ENCODE peak calls at places on chromosomes 11 and 22, in ten cellular contexts. J is H9, G is Karpas-422, E is PC-3, Y is HepG2, V is mesenchymal stem cell, M is fibroblast of lung, K is hepatocyte, I is SK-N-SH, O is endothelial cell of umbilical vein. N is an unnamed sample.

GRCh38 chr11:63592975-63593395 is 21.2 kb downstream of the PLAAT3 start:
- DNase-seq in K (no peak), Y (no peak), V (no peak), G (peak), M (no peak), J (no peak), O (no peak), E (peak), I (peak), N (no peak)

GRCh38 chr11:13963169-13963948 is 836 bp downstream of the SPON1 start:
- DNase-seq in Y (no peak), O (no peak), I (peak), E (no peak), J (peak), V (peak), G (no peak), K (peak), M (peak), N (no peak)

GRCh38 chr11:2271327-2272240 is 1.2 kb upstream of the ASCL2 start:
- DNase-seq in Y (no peak), V (no peak), K (no peak), G (no peak), M (no peak), E (no peak), I (no peak), J (peak), O (no peak), N (no peak)

GRCh38 chr22:48663297-48663696 is 1164.4 kb downstream of the BRD1 start:
- DNase-seq in K (no peak), J (peak), E (peak), G (peak), O (no peak), M (no peak), Y (peak), I (no peak), V (no peak), N (no peak)

GRCh38 chr11:126355926-126356897 is 726 bp downstream of the ST3GAL4 start:
- DNase-seq in V (peak), I (peak), M (peak), O (peak), K (no peak), J (no peak), Y (peak), G (no peak), E (peak), N (no peak)

GRCh38 chr11:100203789-100204188 is 483.3 kb upstream of the ARHGAP42 start:
- DNase-seq in I (no peak), J (no peak), K (no peak), M (no peak), E (no peak), G (no peak), Y (no peak), V (no peak), O (no peak), N (no peak)

GRCh38 chr11:117819096-117820040 is 5.2 kb downstream of the FXYD2 start:
- DNase-seq in K (peak), E (peak), O (peak), G (peak), I (peak), J (peak), Y (peak), V (peak), M (peak), N (no peak)

GRCh38 chr22:43154887-43155536 is 3.7 kb downstream of the TSPO start:
- DNase-seq in Y (no peak), I (no peak), J (no peak), K (no peak), G (no peak), V (no peak), E (no peak), O (no peak), M (no peak), N (no peak)

GRCh38 chr22:24486501-24486921 is 8.6 kb upstream of the UPB1 start:
- DNase-seq in E (peak), M (peak), I (no peak), Y (peak), O (peak), G (peak), J (no peak), V (peak), K (no peak), N (no peak)

GRCh38 chr11:76119032-76119431 is 87.3 kb downstream of the WNT11 start:
- DNase-seq in M (no peak), O (no peak), I (no peak), J (no peak), G (no peak), E (peak), Y (no peak), V (no peak), K (no peak), N (no peak)

GRCh38 chr22:50276143-50276542 is 6.0 kb upstream of the MAPK11 start:
- DNase-seq in I (peak), O (peak), M (peak), Y (peak), K (peak), E (peak), G (peak), V (no peak), J (peak), N (peak)

GRCh38 chr11:133362156-133362555 is 170.1 kb downstream of the OPCML start:
- DNase-seq in J (no peak), I (no peak), E (no peak), V (no peak), M (no peak), G (no peak), Y (no peak), K (no peak), O (no peak), N (no peak)

GRCh38 chr11:64245797-64246623 is 733 bp downstream of the PPP1R14B start:
- DNase-seq in E (peak), G (peak), O (peak), Y (peak), I (peak), V (peak), J (no peak), M (peak), K (peak), N (no peak)

GRCh38 chr11:26649884-26650283 is 72.0 kb downstream of the SLC5A12 start:
- DNase-seq in O (peak), J (peak), E (peak), I (peak), Y (peak), K (peak), M (peak), G (peak), V (peak), N (peak)

GRCh38 chr22:43168416-43169309 is 17.3 kb downstream of the TSPO start:
- DNase-seq in I (no peak), K (no peak), V (peak), Y (no peak), M (peak), E (no peak), J (no peak), O (no peak), G (no peak), N (no peak)

GRCh38 chr11:17822021-17822781 is 87.6 kb downstream of the KCNC1 start:
- DNase-seq in J (no peak), M (peak), G (no peak), K (peak), I (no peak), V (peak), E (no peak), Y (no peak), O (peak), N (no peak)

GRCh38 chr22:20138417-20138738 is 6.8 kb downstream of the ZDHHC8 start:
- DNase-seq in E (no peak), O (no peak), M (no peak), I (no peak), J (no peak), G (no peak), Y (no peak), K (no peak), V (no peak), N (no peak)

GRCh38 chr22:19620742-19621371 is 93.4 kb upstream of the SEPTIN5 start:
- DNase-seq in I (no peak), Y (no peak), O (peak), M (no peak), G (peak), V (no peak), E (no peak), K (no peak), J (no peak), N (no peak)

GRCh38 chr11:71962428-71963038 is 33.7 kb downstream of the RNF121 start:
- DNase-seq in V (peak), K (no peak), O (peak), I (no peak), E (peak), J (no peak), M (peak), G (peak), Y (no peak), N (peak)

DNA sequence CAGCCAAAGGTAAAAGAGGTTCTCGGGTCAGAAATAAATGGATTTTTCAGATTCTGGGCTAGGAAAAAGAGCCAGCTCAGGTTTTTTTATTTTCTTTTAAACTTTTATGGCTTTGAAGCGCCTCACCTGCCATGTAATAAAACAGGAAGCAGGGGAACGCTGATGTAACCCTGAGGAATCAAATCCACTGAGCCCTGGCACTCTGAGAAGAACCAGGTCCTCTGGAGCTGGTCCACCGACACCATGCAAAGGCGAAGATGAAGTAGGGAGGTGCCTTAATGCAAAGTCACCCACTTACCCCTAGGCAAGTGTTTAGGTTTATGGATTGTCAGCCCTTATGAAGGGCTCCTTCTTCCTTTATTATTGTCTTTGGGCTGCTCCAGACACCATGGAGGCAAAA is 1.6 kb downstream of the PAMR1 start:
- DNase-seq in J (no peak), Y (no peak), E (no peak), K (no peak), V (no peak), M (no peak), G (no peak), I (no peak), O (no peak), N (no peak)
- H3K4me2 ChIP-seq in J (no peak), Y (no peak), E (no peak), K (peak), V (no peak), M (peak), G (no peak), I (no peak), O (no peak), N (no peak)

GRCh38 chr11:12862761-12863469 is 146.2 kb upstream of the RASSF10 start:
- DNase-seq in O (peak), E (no peak), G (no peak), V (peak), I (peak), K (peak), M (peak), J (peak), Y (no peak), N (no peak)
- H3K4me2 ChIP-seq in O (no peak), E (no peak), G (no peak), V (no peak), I (peak), K (peak), M (peak), J (peak), Y (no peak), N (no peak)

GRCh38 chr22:35542157-35542971 is 1.7 kb downstream of the RASD2 start:
- DNase-seq in M (no peak), K (no peak), G (no peak), I (no peak), V (no peak), J (no peak), Y (no peak), O (no peak), E (no peak), N (no peak)

GRCh38 chr22:35541254-35541748 is 670 bp downstream of the RASD2 start:
- DNase-seq in G (no peak), O (no peak), J (no peak), M (no peak), K (peak), Y (no peak), V (no peak), I (peak), E (peak), N (no peak)

GRCh38 chr22:35543702-35544101 is 3.1 kb downstream of the RASD2 start:
- DNase-seq in I (no peak), G (no peak), Y (no peak), O (no peak), J (no peak), K (no peak), V (no peak), E (no peak), M (no peak), N (no peak)

GRCh38 chr22:35544189-35544588 is 3.6 kb downstream of the RASD2 start:
- DNase-seq in G (no peak), V (no peak), K (no peak), Y (no peak), J (no peak), I (no peak), E (no peak), O (no peak), M (no peak), N (no peak)

DNA sequence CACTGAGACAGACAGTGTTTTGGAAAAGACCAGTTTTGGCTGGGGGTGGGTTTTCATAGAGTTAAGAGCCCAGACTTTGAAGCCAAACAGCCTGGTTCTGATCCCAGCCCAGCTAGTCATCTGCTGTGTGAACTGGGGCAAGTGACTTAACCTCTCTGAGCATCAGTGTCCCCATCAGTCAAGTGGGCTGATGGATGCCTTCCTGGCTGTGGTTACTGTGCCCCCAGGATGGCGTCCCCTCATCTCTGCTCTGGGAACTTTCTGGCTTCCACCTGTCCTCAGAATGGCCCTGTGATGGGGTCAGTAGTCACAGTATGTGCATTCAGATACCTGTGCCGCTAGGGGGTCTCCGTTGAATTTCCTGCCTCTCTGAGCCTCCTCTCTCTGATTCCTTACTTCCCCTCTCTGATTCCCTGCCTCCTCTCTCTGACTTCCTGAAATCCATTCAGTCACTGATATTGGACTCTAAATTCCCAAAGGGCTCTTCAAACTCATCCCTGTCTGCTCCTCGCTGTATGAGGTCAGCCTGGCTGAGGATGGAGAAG is 2.4 kb downstream of the RASD2 start:
- DNase-seq in I (no peak), Y (no peak), E (no peak), K (no peak), J (no peak), V (no peak), M (no peak), G (no peak), O (no peak), N (no peak)
- H3K4me2 ChIP-seq in I (no peak), Y (no peak), E (no peak), K (no peak), J (no peak), V (no peak), M (no peak), G (no peak), O (no peak), N (no peak)

GRCh38 chr11:121441533-121441932 is 10.6 kb upstream of the SORL1 start:
- DNase-seq in G (no peak), I (no peak), O (no peak), K (no peak), E (no peak), J (no peak), V (no peak), M (no peak), Y (no peak), N (no peak)

GRCh38 chr11:121446752-121447156 is 5.4 kb upstream of the SORL1 start:
- DNase-seq in G (peak), E (peak), K (no peak), M (peak), V (peak), J (no peak), O (peak), Y (peak), I (peak), N (no peak)

GRCh38 chr11:121445071-121445768 is 6.9 kb upstream of the SORL1 start:
- DNase-seq in Y (no peak), E (no peak), I (no peak), M (no peak), K (no peak), O (no peak), G (peak), J (no peak), V (no peak), N (no peak)

GRCh38 chr11:121443688-121444275 is 8.3 kb upstream of the SORL1 start:
- DNase-seq in V (no peak), E (no peak), O (no peak), G (no peak), M (no peak), Y (no peak), K (no peak), I (no peak), J (no peak), N (no peak)

DNA sequence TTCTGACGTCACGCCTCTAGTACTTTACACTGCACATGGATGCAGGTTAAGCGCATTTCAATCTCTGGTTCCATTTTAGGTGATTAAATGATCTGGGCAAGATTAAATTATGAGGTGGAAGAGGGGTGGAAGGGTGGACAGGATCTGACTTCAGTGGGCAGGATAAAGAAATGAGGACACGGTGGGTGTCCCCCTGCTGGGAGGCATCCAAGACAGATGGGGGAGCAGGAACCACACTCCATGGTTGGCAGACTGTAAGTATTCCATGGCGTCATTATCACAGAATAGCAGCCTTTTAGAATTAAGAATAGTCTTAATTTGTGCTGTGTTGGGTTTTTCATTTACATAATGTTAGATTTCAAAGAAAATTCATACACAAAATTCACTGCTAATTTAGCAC is 7.6 kb upstream of the SORL1 start:
- DNase-seq in M (no peak), Y (no peak), V (no peak), O (no peak), E (no peak), I (no peak), K (no peak), J (no peak), G (peak), N (no peak)
- H3K4me2 ChIP-seq in M (no peak), Y (no peak), V (no peak), O (no peak), E (no peak), I (no peak), K (no peak), J (no peak), G (peak), N (no peak)

GRCh38 chr22:41359376-41359775 is 22.4 kb upstream of the TEF start:
- DNase-seq in M (no peak), V (no peak), I (no peak), Y (no peak), O (no peak), E (no peak), J (no peak), K (no peak), G (no peak), N (no peak)

GRCh38 chr22:41358927-41359326 is 22.8 kb upstream of the TEF start:
- DNase-seq in Y (no peak), G (no peak), K (no peak), V (no peak), O (no peak), I (no peak), E (no peak), J (no peak), M (no peak), N (no peak)

GRCh38 chr22:41362615-41363014 is 19.1 kb upstream of the TEF start:
- DNase-seq in E (no peak), J (no peak), Y (no peak), M (no peak), G (no peak), I (no peak), V (no peak), O (no peak), K (no peak), N (no peak)

GRCh38 chr22:41361716-41362310 is 19.9 kb upstream of the TEF start:
- DNase-seq in J (no peak), O (no peak), M (peak), G (no peak), V (no peak), K (no peak), E (no peak), Y (no peak), I (no peak), N (no peak)

DNA sequence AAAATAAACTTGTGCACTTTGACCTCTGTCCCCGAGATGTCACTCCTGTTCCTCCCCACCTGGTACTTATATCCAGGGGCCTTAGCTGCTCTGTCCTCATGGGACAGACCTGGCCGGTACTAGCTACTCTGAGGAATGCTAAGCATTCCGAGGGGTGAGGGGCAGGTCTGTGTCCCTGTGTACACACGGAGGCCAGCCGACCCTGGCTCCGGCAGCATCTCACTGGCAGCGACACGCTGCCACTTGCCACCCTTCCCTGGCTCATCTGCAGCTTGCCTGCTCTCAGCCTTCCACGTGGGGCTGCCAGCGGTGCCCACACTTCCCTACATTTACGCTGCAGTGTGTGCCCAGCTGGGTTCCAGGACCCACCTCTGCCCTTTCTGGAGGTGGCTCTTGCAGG is 21.6 kb upstream of the TEF start:
- DNase-seq in J (peak), I (no peak), Y (peak), V (no peak), G (no peak), E (no peak), O (no peak), M (no peak), K (peak), N (no peak)
- H3K4me2 ChIP-seq in J (peak), I (no peak), Y (peak), V (no peak), G (no peak), E (no peak), O (no peak), M (no peak), K (no peak), N (no peak)

GRCh38 chr11:134372536-134372935 is 39.5 kb downstream of the B3GAT1 start:
- DNase-seq in I (no peak), K (no peak), O (no peak), G (no peak), V (no peak), Y (no peak), J (no peak), E (no peak), M (no peak), N (no peak)
- H3K4me2 ChIP-seq in I (no peak), K (no peak), O (no peak), G (no peak), V (no peak), Y (no peak), J (no peak), E (no peak), M (no peak), N (no peak)

GRCh38 chr11:635945-636510 is 1.0 kb upstream of the DRD4 start:
- DNase-seq in K (peak), O (no peak), J (no peak), I (peak), M (no peak), Y (no peak), V (no peak), E (no peak), G (no peak), N (no peak)
- H3K4me2 ChIP-seq in K (no peak), O (no peak), J (peak), I (no peak), M (no peak), Y (no peak), V (no peak), E (no peak), G (no peak), N (no peak)

GRCh38 chr11:78325274-78325781 is 92.3 kb downstream of the GAB2 start:
- DNase-seq in Y (no peak), E (no peak), J (no peak), M (peak), I (no peak), O (no peak), K (no peak), G (peak), V (no peak), N (peak)
- H3K4me2 ChIP-seq in Y (no peak), E (no peak), J (no peak), M (no peak), I (no peak), O (no peak), K (no peak), G (peak), V (no peak), N (peak)

GRCh38 chr11:6354651-6355485 is 34.6 kb upstream of the CAVIN3 start:
- DNase-seq in K (no peak), I (no peak), E (no peak), M (no peak), G (no peak), O (peak), V (peak), J (no peak), Y (peak), N (no peak)
- H3K4me2 ChIP-seq in K (peak), I (no peak), E (no peak), M (no peak), G (no peak), O (peak), V (no peak), J (no peak), Y (peak), N (no peak)

GRCh38 chr11:95715777-95716241 is 73.8 kb downstream of the FAM76B start:
- DNase-seq in J (no peak), G (no peak), I (no peak), M (peak), V (no peak), Y (peak), K (no peak), O (peak), E (peak), N (peak)

GRCh38 chr11:95723353-95723942 is 66.1 kb downstream of the FAM76B start:
- DNase-seq in G (no peak), V (peak), I (no peak), K (no peak), Y (no peak), J (no peak), M (peak), E (no peak), O (no peak), N (no peak)

GRCh38 chr11:95717314-95717713 is 72.3 kb downstream of the FAM76B start:
- DNase-seq in I (no peak), Y (no peak), O (no peak), K (no peak), M (no peak), E (no peak), V (no peak), J (no peak), G (no peak), N (no peak)

GRCh38 chr11:95716266-95716665 is 73.3 kb downstream of the FAM76B start:
- DNase-seq in V (no peak), G (no peak), E (no peak), J (no peak), Y (no peak), I (no peak), O (no peak), K (no peak), M (peak), N (no peak)

GRCh38 chr11:95720219-95720618 is 69.4 kb downstream of the FAM76B start:
- DNase-seq in Y (no peak), G (no peak), I (no peak), M (no peak), V (no peak), J (no peak), E (no peak), O (no peak), K (no peak), N (no peak)
- H3K4me2 ChIP-seq in Y (no peak), G (no peak), I (no peak), M (no peak), V (no peak), J (no peak), E (no peak), O (no peak), K (no peak), N (no peak)